ENCODE peak calls at places on chromosomes 16 and 17, in six cellular contexts. V is AG04449, I is HFF-Myc, Q is Peyer's patch, W is spleen, A is breast epithelium. E is an unnamed sample.

GRCh38 chr17:38885728-38886642 is 16.1 kb downstream of the LASP1 start:
- DNase-seq in Q (no peak), I (no peak), V (no peak), W (no peak), A (no peak), E (no peak)

GRCh38 chr16:46649571-46649970 is 28.4 kb upstream of the SHCBP1 start:
- DNase-seq in I (no peak), A (no peak), V (no peak), Q (peak), W (no peak), E (no peak)

GRCh38 chr17:19867654-19868395 is at the start of gene ULK2:
- DNase-seq in I (no peak), Q (peak), W (peak), A (peak), V (no peak), E (peak)

GRCh38 chr16:88077328-88078108 is 126.3 kb downstream of the BANP start:
- DNase-seq in I (no peak), W (peak), A (no peak), Q (no peak), V (no peak), E (peak)

GRCh38 chr16:28930652-28931051 is 1.1 kb upstream of the CD19 start:
- DNase-seq in W (peak), A (no peak), Q (peak), V (no peak), I (no peak), E (no peak)

GRCh38 chr17:28599311-28600184 is 723 bp upstream of the SPAG5 start:
- DNase-seq in W (peak), I (peak), A (no peak), Q (peak), V (peak), E (peak)

GRCh38 chr17:77145635-77146632 is 5.2 kb downstream of the SEC14L1 start:
- DNase-seq in V (no peak), I (peak), Q (peak), W (peak), A (no peak), E (no peak)

GRCh38 chr17:64343833-64344637 is 46.6 kb downstream of the PECAM1 start:
- DNase-seq in V (peak), A (peak), I (peak), Q (peak), W (peak), E (peak)

GRCh38 chr16:1089439-1089821 is 6.6 kb downstream of the C1QTNF8 start:
- DNase-seq in I (no peak), Q (no peak), V (no peak), W (no peak), A (no peak), E (no peak)

GRCh38 chr17:66348605-66349165 is 46.3 kb downstream of the PRKCA start:
- DNase-seq in I (peak), Q (peak), A (no peak), W (no peak), V (peak), E (no peak)

GRCh38 chr17:79325707-79326106 is 251.1 kb downstream of the ENGASE start:
- DNase-seq in I (no peak), W (no peak), A (no peak), V (no peak), Q (no peak), E (no peak)

GRCh38 chr17:59165933-59166342 is 10.4 kb downstream of the PRR11 start:
- DNase-seq in V (peak), A (no peak), W (no peak), Q (peak), I (peak), E (no peak)

GRCh38 chr17:68292689-68293040 is 1.4 kb downstream of the ARSG start:
- DNase-seq in Q (no peak), W (no peak), I (no peak), A (no peak), V (no peak), E (no peak)

GRCh38 chr17:79919164-79919585 is 79.9 kb upstream of the CBX4 start:
- DNase-seq in V (no peak), W (peak), Q (peak), I (no peak), A (peak), E (no peak)

GRCh38 chr17:17763734-17764133 is 73.1 kb downstream of the SREBF1 start:
- DNase-seq in I (no peak), Q (no peak), V (no peak), A (no peak), W (no peak), E (no peak)

GRCh38 chr16:55830658-55831294 is 2.1 kb downstream of the CES1 start:
- DNase-seq in Q (no peak), V (no peak), I (no peak), A (no peak), W (no peak), E (no peak)

GRCh38 chr17:61492759-61493526 is 40.7 kb downstream of the TBX4 start:
- DNase-seq in I (no peak), W (no peak), Q (no peak), A (no peak), V (peak), E (no peak)

GRCh38 chr17:16352838-16353701 is at the start of gene CENPV:
- DNase-seq in A (no peak), V (no peak), Q (peak), I (no peak), W (peak), E (no peak)

GRCh38 chr17:32520737-32521399 is 34.1 kb downstream of the CDK5R1 start:
- DNase-seq in V (no peak), A (no peak), Q (no peak), W (no peak), I (no peak), E (no peak)

GRCh38 chr16:59573528-59574271 is 839.6 kb upstream of the GOT2 start:
- DNase-seq in I (no peak), V (peak), Q (no peak), A (no peak), W (no peak), E (no peak)

GRCh38 chr16:70478912-70479341 is 24.5 kb downstream of the FCSK start:
- DNase-seq in I (no peak), W (no peak), A (no peak), V (no peak), Q (no peak), E (no peak)

GRCh38 chr17:59725691-59726090 is 18.2 kb downstream of the VMP1 start:
- DNase-seq in I (no peak), W (no peak), Q (no peak), A (no peak), V (no peak), E (no peak)

GRCh38 chr16:13064821-13065220 is 163.4 kb downstream of the SHISA9 start:
- DNase-seq in W (no peak), V (no peak), A (no peak), Q (no peak), I (no peak), E (no peak)

GRCh38 chr16:13060932-13061331 is 159.5 kb downstream of the SHISA9 start:
- DNase-seq in Q (no peak), I (no peak), W (no peak), V (no peak), A (no peak), E (no peak)

GRCh38 chr16:13063457-13063856 is 162.1 kb downstream of the SHISA9 start:
- DNase-seq in V (no peak), A (no peak), Q (no peak), I (no peak), W (no peak), E (no peak)

GRCh38 chr16:13067648-13068047 is 166.2 kb downstream of the SHISA9 start:
- DNase-seq in A (no peak), Q (no peak), W (no peak), V (no peak), I (no peak), E (no peak)

DNA sequence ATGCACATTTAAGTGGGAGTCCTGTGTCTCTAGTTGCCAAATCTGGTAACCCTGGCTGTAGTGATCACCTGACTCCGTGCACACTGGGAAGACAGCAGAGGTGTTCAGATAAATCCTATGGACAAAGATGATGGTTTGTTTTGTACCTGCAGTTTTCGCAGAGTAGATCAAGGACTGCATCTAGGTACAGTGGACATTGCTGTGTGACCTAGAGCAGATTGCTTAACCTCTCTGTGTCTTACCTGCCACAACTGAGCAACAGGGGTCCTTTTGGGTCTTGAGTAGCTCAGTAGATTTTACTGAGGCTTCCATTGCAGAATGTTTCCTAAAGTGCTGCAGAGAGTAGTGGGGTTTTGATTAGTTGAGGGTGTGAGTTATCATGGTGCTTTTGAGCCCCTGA is 160.8 kb downstream of the SHISA9 start:
- DNase-seq in V (no peak), I (no peak), Q (no peak), W (no peak), A (no peak), E (no peak)
- TF ChIP-seq CTCF in V (no peak), I (no peak), Q (no peak), W (no peak), A (no peak), E (no peak)

GRCh38 chr17:8963665-8964258 is 1.7 kb downstream of the PIK3R5 start:
- DNase-seq in W (no peak), A (no peak), Q (no peak), V (no peak), I (no peak), E (no peak)

GRCh38 chr17:8966926-8967325 is 1.4 kb upstream of the PIK3R5 start:
- DNase-seq in V (no peak), A (no peak), Q (no peak), W (no peak), I (no peak), E (peak)

GRCh38 chr17:8963017-8963416 is 2.5 kb downstream of the PIK3R5 start:
- DNase-seq in A (no peak), Q (no peak), W (no peak), I (no peak), V (no peak), E (no peak)

GRCh38 chr17:8964801-8965393 is 610 bp downstream of the PIK3R5 start:
- DNase-seq in I (no peak), A (no peak), W (peak), V (no peak), Q (peak), E (peak)

GRCh38 chr17:8965394-8966168 is at the start of gene PIK3R5:
- DNase-seq in Q (peak), V (no peak), I (no peak), A (no peak), W (peak), E (peak)
- TF ChIP-seq CTCF in Q (peak), V (no peak), I (no peak), A (no peak), W (peak), E (peak)

DNA sequence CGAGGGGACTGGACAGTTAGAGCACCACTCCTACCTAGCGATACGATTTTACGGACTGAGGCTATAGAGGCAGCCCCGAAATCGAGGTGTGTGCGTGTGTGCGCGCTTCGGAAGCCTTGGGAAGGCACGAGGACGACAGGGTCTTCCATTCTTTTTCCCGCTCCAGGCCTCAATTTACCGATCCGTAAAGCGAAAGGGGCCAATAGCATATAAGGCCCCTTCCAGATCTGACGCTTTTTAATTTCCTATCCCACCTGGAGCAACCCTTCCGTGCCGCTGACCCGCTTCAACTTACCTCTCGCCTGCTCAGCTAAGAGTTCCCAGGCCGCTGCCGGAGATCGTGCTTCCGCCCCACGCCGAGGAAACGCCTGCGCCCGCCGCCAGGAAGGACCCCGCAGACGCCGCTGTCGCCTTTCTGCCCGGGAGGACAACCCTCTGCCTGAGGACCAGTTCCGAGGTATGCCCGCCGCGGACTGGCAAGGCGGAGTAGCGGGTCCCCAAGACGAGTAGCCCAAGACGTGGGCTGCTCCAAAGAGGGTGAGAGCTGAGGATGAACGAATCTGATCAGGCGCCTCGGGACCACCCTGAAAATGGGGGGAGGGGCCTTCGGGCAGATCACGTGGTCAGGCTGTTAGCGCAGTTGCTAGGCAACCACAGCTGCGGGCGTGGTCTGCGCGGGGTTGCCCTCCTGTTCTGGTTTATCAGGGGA is at the start of gene EFTUD2:
- DNase-seq in A (peak), Q (peak), W (peak), I (no peak), V (no peak), E (peak)
- TF ChIP-seq CTCF in A (peak), Q (no peak), W (peak), I (no peak), V (no peak), E (no peak)

DNA sequence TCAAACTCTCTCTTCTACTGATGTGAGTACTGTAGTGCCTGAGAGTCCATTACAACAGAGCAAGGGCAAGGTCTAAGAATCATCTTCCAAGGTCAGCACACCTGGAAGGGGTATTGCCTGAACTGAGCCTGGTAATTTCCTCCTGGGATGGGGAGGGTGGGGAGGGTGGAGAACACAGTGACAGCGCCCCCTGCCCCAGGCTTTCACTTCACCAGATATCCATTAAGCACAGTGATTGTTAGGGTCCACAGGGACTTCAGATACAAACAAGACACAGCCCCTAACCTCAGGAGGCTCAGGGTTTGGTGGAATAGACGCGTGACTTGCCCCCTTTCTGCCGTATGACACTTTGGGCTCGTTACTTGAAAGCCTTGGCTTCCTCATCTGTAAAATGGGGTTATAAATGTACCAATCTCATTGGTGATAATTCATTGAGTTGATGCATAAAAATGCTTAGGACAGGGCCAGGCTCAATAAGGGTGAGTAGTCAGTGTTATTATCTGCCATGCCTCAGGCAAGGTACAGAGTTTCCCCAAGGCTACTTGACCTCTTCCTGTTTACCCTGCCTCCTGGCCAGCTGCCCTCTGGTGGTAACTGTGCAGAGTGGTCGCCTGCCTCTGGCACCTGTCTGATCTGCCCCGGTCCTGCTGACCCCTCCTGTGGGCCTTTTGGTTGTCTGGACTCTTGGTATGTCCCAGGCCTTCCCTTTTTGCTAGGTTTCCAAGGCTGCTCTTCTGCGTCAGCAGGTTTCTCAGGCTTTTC is 13.1 kb upstream of the BRD7 start:
- DNase-seq in V (no peak), Q (no peak), I (no peak), A (no peak), W (no peak), E (no peak)
- TF ChIP-seq CTCF in V (no peak), Q (no peak), I (peak), A (no peak), W (no peak), E (peak)

GRCh38 chr17:75842963-75843576 is 1.1 kb downstream of the UNC13D start:
- DNase-seq in V (no peak), I (no peak), A (no peak), W (peak), Q (no peak), E (no peak)
- TF ChIP-seq CTCF in V (no peak), I (no peak), A (no peak), W (no peak), Q (no peak), E (peak)

GRCh38 chr17:43006639-43007551 is at the start of gene IFI35:
- DNase-seq in V (no peak), A (peak), Q (peak), I (peak), W (peak), E (peak)
- TF ChIP-seq CTCF in V (peak), A (peak), Q (peak), I (peak), W (peak), E (peak)

GRCh38 chr16:15055141-15056053 is 477 bp downstream of the NTAN1 start:
- DNase-seq in Q (peak), I (no peak), A (no peak), V (no peak), W (peak), E (no peak)
- TF ChIP-seq CTCF in Q (no peak), I (no peak), A (no peak), V (peak), W (no peak), E (no peak)

GRCh38 chr16:5607169-5607568 is 509.6 kb upstream of the EEF2KMT start:
- DNase-seq in I (no peak), Q (no peak), V (no peak), A (no peak), W (no peak), E (no peak)

GRCh38 chr16:5603836-5604235 is 506.2 kb upstream of the EEF2KMT start:
- DNase-seq in W (no peak), A (no peak), Q (no peak), I (no peak), V (no peak), E (no peak)

GRCh38 chr16:5605404-5605803 is 507.8 kb upstream of the EEF2KMT start:
- DNase-seq in Q (no peak), W (no peak), A (no peak), V (no peak), I (no peak), E (no peak)

GRCh38 chr16:5604770-5605169 is 507.2 kb upstream of the EEF2KMT start:
- DNase-seq in I (no peak), V (no peak), Q (no peak), W (no peak), A (no peak), E (no peak)
- TF ChIP-seq CTCF in I (no peak), V (no peak), Q (peak), W (no peak), A (peak), E (no peak)

DNA sequence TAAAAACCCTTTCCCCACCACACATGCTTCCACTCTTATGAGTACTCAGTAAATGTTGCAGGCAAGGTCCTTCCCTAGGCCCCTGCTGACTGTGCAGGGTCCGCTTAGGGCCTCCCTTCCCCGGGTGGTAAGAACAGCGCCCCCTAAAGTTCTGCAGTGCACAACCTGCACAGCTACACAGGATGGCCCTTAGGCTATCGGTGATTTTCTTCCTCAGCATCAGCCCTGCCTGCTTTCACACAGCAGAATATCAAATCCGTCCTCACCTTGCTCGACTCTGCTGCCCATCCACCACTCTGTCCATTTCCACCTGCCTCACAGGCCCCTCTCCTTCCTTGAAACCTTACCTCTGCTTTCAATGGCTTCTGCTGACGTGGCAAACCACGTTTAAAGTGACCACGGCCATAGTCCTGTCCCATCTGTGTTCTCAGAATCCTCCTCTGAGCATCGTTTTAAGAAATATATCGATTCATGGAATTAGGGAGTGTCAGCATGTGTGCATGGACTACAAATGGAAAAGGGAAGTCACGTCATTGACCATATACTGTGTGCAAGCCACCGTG is 51.4 kb upstream of the TMEM132E start:
- DNase-seq in V (no peak), Q (no peak), W (no peak), A (no peak), I (no peak), E (no peak)
- TF ChIP-seq CTCF in V (no peak), Q (no peak), W (no peak), A (no peak), I (peak), E (no peak)

GRCh38 chr17:14320098-14320497 is 19.2 kb downstream of the HS3ST3B1 start:
- DNase-seq in Q (no peak), V (no peak), A (no peak), I (no peak), W (no peak), E (no peak)

GRCh38 chr17:14317383-14317782 is 16.5 kb downstream of the HS3ST3B1 start:
- DNase-seq in W (no peak), I (no peak), V (no peak), A (no peak), Q (no peak), E (no peak)

GRCh38 chr17:14320734-14321475 is 20.0 kb downstream of the HS3ST3B1 start:
- DNase-seq in Q (no peak), I (no peak), W (no peak), V (no peak), A (no peak), E (no peak)

GRCh38 chr17:14318109-14318905 is 17.4 kb downstream of the HS3ST3B1 start:
- DNase-seq in I (no peak), W (no peak), A (no peak), Q (no peak), V (no peak), E (no peak)

DNA sequence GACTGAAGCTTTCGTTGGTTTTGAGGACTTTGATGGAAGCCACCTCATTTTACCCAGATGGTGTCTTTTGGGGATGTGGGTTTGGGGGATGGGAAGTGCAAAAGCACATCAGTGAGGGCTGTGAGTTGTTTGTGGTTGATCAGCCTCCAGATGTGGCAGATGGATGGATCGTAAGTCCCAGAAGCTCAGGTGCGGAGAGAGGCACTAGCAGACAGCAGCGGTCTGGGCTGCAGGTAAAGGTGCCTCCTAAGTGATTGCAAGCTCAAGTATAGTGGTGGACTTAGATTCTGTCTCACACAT is 18.0 kb downstream of the HS3ST3B1 start:
- DNase-seq in I (no peak), A (no peak), V (no peak), W (no peak), Q (no peak), E (no peak)
- TF ChIP-seq CTCF in I (no peak), A (no peak), V (no peak), W (no peak), Q (no peak), E (no peak)

E was measured in CD14-positive monocyte.